ENCODE peak calls at places on chromosomes 4 and X, in five cellular contexts. One of them, this sample, is unnamed.

GRCh38 chrX:30666094-30666493 is 12.9 kb downstream of the GK start:
- DNase-seq in right lobe of liver: no peak
- DNase-seq in HCT116: no peak
- DNase-seq in adrenal gland: no peak
- DNase-seq in heart left ventricle: no peak
- DNase-seq in this sample: no peak

GRCh38 chr4:75741027-75741426 is 16.6 kb downstream of the USO1 start:
- DNase-seq in right lobe of liver: no peak
- DNase-seq in HCT116: no peak
- DNase-seq in adrenal gland: no peak
- DNase-seq in heart left ventricle: no peak
- DNase-seq in this sample: no peak

GRCh38 chrX:149472620-149473019 is 32.5 kb downstream of the IDS start:
- DNase-seq in right lobe of liver: peak; percentile 55
- DNase-seq in HCT116: no peak
- DNase-seq in adrenal gland: no peak
- DNase-seq in heart left ventricle: no peak
- DNase-seq in this sample: no peak

GRCh38 chrX:19725545-19726102 is 161.8 kb downstream of the SH3KBP1 start:
- DNase-seq in right lobe of liver: peak; percentile 47
- DNase-seq in HCT116: no peak
- DNase-seq in adrenal gland: no peak
- DNase-seq in heart left ventricle: no peak
- DNase-seq in this sample: no peak

GRCh38 chrX:112058255-112058654 is 24.3 kb downstream of the TRPC5 start:
- DNase-seq in right lobe of liver: no peak
- DNase-seq in HCT116: no peak
- DNase-seq in adrenal gland: no peak
- DNase-seq in heart left ventricle: no peak
- DNase-seq in this sample: no peak

GRCh38 chr4:185318679-185319078 is 77.0 kb downstream of the LRP2BP start:
- DNase-seq in right lobe of liver: no peak
- DNase-seq in HCT116: no peak
- DNase-seq in adrenal gland: no peak
- DNase-seq in heart left ventricle: no peak
- DNase-seq in this sample: no peak

GRCh38 chr4:102439835-102440234 is 61.3 kb upstream of the NFKB1 start:
- DNase-seq in right lobe of liver: no peak
- DNase-seq in HCT116: no peak
- DNase-seq in adrenal gland: no peak
- DNase-seq in heart left ventricle: no peak
- DNase-seq in this sample: no peak

GRCh38 chrX:107707866-107708265 is 67.7 kb downstream of the TSC22D3 start:
- DNase-seq in right lobe of liver: no peak
- DNase-seq in HCT116: no peak
- DNase-seq in adrenal gland: no peak
- DNase-seq in heart left ventricle: no peak
- DNase-seq in this sample: no peak

GRCh38 chr4:71186257-71186565 is 152.6 kb upstream of the SLC4A4 start:
- DNase-seq in right lobe of liver: no peak
- DNase-seq in HCT116: no peak
- DNase-seq in adrenal gland: no peak
- DNase-seq in heart left ventricle: no peak
- DNase-seq in this sample: no peak

GRCh38 chrX:2638279-2638678 is 52.8 kb upstream of the CD99 start:
- DNase-seq in right lobe of liver: no peak
- DNase-seq in HCT116: no peak
- DNase-seq in adrenal gland: no peak
- DNase-seq in heart left ventricle: no peak
- DNase-seq in this sample: no peak

GRCh38 chr4:62302710-62303109 is 1102.6 kb downstream of the ADGRL3 start:
- DNase-seq in right lobe of liver: no peak
- DNase-seq in HCT116: no peak
- DNase-seq in adrenal gland: no peak
- DNase-seq in heart left ventricle: no peak
- DNase-seq in this sample: no peak

GRCh38 chr4:30770049-30770549 is 49.9 kb downstream of the PCDH7 start:
- DNase-seq in right lobe of liver: no peak
- DNase-seq in HCT116: peak; percentile 97
- DNase-seq in adrenal gland: no peak
- DNase-seq in heart left ventricle: no peak
- DNase-seq in this sample: no peak

GRCh38 chrX:40420899-40421729 is 159.7 kb upstream of the ATP6AP2 start:
- DNase-seq in right lobe of liver: no peak
- DNase-seq in HCT116: no peak
- DNase-seq in adrenal gland: no peak
- DNase-seq in heart left ventricle: peak; percentile 46
- DNase-seq in this sample: no peak

GRCh38 chrX:95332530-95332929 is 1352.1 kb upstream of the DIAPH2 start:
- DNase-seq in right lobe of liver: no peak
- DNase-seq in HCT116: no peak
- DNase-seq in adrenal gland: no peak
- DNase-seq in heart left ventricle: no peak
- DNase-seq in this sample: no peak

GRCh38 chr4:169272265-169272886 is 1.6 kb upstream of the SH3RF1 start:
- DNase-seq in right lobe of liver: no peak
- DNase-seq in HCT116: no peak
- DNase-seq in adrenal gland: no peak
- DNase-seq in heart left ventricle: no peak
- DNase-seq in this sample: no peak

GRCh38 chr4:155600246-155600645 is 66.4 kb upstream of the GUCY1A1 start:
- DNase-seq in right lobe of liver: no peak
- DNase-seq in HCT116: no peak
- DNase-seq in adrenal gland: no peak
- DNase-seq in heart left ventricle: no peak
- DNase-seq in this sample: no peak

GRCh38 chrX:1242901-1243402 is 25.7 kb upstream of the CSF2RA start:
- DNase-seq in right lobe of liver: no peak
- DNase-seq in HCT116: no peak
- DNase-seq in adrenal gland: no peak
- DNase-seq in heart left ventricle: no peak
- DNase-seq in this sample: no peak

GRCh38 chr4:108544504-108544903 is 75.9 kb upstream of the RPL34 start:
- DNase-seq in right lobe of liver: no peak
- DNase-seq in HCT116: no peak
- DNase-seq in adrenal gland: no peak
- DNase-seq in heart left ventricle: no peak
- DNase-seq in this sample: no peak

GRCh38 chrX:111100191-111100590 is 4.2 kb downstream of the PAK3 start:
- DNase-seq in right lobe of liver: no peak
- DNase-seq in HCT116: peak; percentile 10
- DNase-seq in adrenal gland: peak; percentile 49
- DNase-seq in heart left ventricle: no peak
- DNase-seq in this sample: peak; percentile 5

GRCh38 chr4:7427326-7428260 is 7.1 kb downstream of the PSAPL1 start:
- DNase-seq in right lobe of liver: peak; percentile 37
- DNase-seq in HCT116: no peak
- DNase-seq in adrenal gland: no peak
- DNase-seq in heart left ventricle: peak; percentile 17
- DNase-seq in this sample: no peak

GRCh38 chrX:76148753-76149152 is 24.1 kb upstream of the PBDC1 start:
- DNase-seq in right lobe of liver: no peak
- DNase-seq in HCT116: no peak
- DNase-seq in adrenal gland: peak; percentile 61
- DNase-seq in heart left ventricle: peak; percentile 31
- DNase-seq in this sample: peak; percentile 5

GRCh38 chrX:86002076-86002896 is 45.1 kb downstream of the CHM start:
- DNase-seq in right lobe of liver: no peak
- DNase-seq in HCT116: peak; percentile 7
- DNase-seq in adrenal gland: no peak
- DNase-seq in heart left ventricle: no peak
- DNase-seq in this sample: no peak

GRCh38 chr4:146311238-146311970 is 97.1 kb downstream of the REELD1 start:
- DNase-seq in right lobe of liver: no peak
- DNase-seq in HCT116: no peak
- DNase-seq in adrenal gland: no peak
- DNase-seq in heart left ventricle: no peak
- DNase-seq in this sample: no peak

GRCh38 chr4:126318376-126318775 is 1003.6 kb downstream of the FAT4 start:
- DNase-seq in right lobe of liver: no peak
- DNase-seq in HCT116: no peak
- DNase-seq in adrenal gland: no peak
- DNase-seq in heart left ventricle: no peak
- DNase-seq in this sample: no peak

GRCh38 chr4:186628058-186628711 is 72.8 kb upstream of the MTNR1A start:
- DNase-seq in right lobe of liver: no peak
- DNase-seq in HCT116: no peak
- DNase-seq in adrenal gland: no peak
- DNase-seq in heart left ventricle: no peak
- DNase-seq in this sample: no peak

GRCh38 chrX:99384594-99385374 is 1025.3 kb downstream of the PCDH19 start:
- DNase-seq in right lobe of liver: no peak
- DNase-seq in HCT116: no peak
- DNase-seq in adrenal gland: no peak
- DNase-seq in heart left ventricle: no peak
- DNase-seq in this sample: no peak

GRCh38 chrX:136209751-136210150 is 41.4 kb downstream of the MAP7D3 start:
- DNase-seq in right lobe of liver: no peak
- DNase-seq in HCT116: no peak
- DNase-seq in adrenal gland: no peak
- DNase-seq in heart left ventricle: no peak
- DNase-seq in this sample: no peak
- H3K4me1 ChIP-seq in right lobe of liver: no peaks in the 10 kb centered on the region
- H3K4me1 ChIP-seq in HCT116: no peaks in the 10 kb centered on the region
- H3K4me1 ChIP-seq in adrenal gland: no peaks in the 10 kb centered on the region
- H3K4me1 ChIP-seq in heart left ventricle: peaks cover 16% of the 10 kb centered on the region
- H3K4me1 ChIP-seq in this sample: no peaks in the 10 kb centered on the region

GRCh38 chr4:143184503-143185252 is at the start of gene USP38:
- DNase-seq in right lobe of liver: peak; percentile 95
- DNase-seq in HCT116: peak; percentile 86
- DNase-seq in adrenal gland: peak; percentile 98
- DNase-seq in heart left ventricle: peak; percentile 95
- DNase-seq in this sample: peak; percentile 94
- TF ChIP-seq POLR2A in right lobe of liver: peak; percentile 79
- TF ChIP-seq POLR2A in HCT116: peak; percentile 93
- TF ChIP-seq POLR2A in adrenal gland: peak; percentile 94
- TF ChIP-seq POLR2A in heart left ventricle: no peak
- TF ChIP-seq POLR2A in this sample: peak; percentile 63

DNA sequence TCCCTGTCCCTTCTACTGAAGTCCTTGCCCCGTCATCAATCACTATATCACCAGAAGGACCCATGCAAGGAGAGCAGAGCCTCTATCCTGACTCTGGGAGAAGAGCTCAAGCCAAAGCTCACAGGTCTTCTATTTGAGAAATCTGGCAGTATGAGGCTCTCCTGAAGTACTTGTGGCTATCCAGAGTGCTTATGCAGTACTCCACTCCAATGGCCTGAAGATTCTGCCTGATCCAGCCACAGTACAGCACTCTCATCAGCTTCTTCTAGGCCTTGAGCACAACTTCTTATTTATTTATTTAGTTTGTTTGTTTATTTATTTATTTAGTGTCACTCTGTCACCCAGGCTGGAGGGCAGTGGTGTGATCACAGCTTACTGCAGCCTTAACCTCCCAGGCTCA is 13.0 kb downstream of the USP26 start:
- DNase-seq in right lobe of liver: no peak
- DNase-seq in HCT116: no peak
- DNase-seq in adrenal gland: no peak
- DNase-seq in heart left ventricle: no peak
- DNase-seq in this sample: no peak
- H3K27ac ChIP-seq in right lobe of liver: no peak overlapping the region
- H3K27ac ChIP-seq in HCT116: no peak overlapping the region
- H3K27ac ChIP-seq in adrenal gland: no peak overlapping the region
- H3K27ac ChIP-seq in heart left ventricle: no peak overlapping the region
- H3K27ac ChIP-seq in this sample: no peak overlapping the region

DNA sequence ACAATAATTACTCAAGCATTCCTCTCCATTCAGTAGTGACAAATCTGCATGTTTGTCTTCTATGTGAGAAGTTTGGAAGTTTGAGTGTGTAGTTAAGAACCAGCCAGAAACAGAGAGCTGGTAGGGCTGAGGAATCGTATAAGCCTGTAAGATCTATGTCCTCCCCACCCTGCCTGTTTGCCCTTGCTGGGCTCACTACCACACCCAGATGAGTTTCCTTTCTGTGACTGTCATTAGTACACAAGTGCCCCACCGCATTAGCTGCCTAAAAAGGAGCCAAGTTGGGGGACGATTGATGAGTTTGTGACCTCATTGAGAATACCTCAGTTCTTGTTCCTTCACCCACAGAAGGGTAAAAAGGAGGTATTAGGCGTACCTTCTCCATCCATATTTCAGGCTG is 28.3 kb downstream of the DOCK11 start:
- DNase-seq in right lobe of liver: no peak
- DNase-seq in HCT116: no peak
- DNase-seq in adrenal gland: no peak
- DNase-seq in heart left ventricle: no peak
- DNase-seq in this sample: no peak
- H3K4me1 ChIP-seq in right lobe of liver: no peaks in the 10 kb centered on the region
- H3K4me1 ChIP-seq in HCT116: peaks cover 2% of the 10 kb centered on the region
- H3K4me1 ChIP-seq in adrenal gland: peaks cover 7% of the 10 kb centered on the region
- H3K4me1 ChIP-seq in heart left ventricle: peaks cover 53% of the 10 kb centered on the region
- H3K4me1 ChIP-seq in this sample: no peaks in the 10 kb centered on the region

This sample was measured in prostate gland.